ENCODE peak calls at places on chromosomes 16 and 17, in ten cellular contexts. Z, F, K, T, M, B, W, P, V and Q are unnamed samples.

GRCh38 chr16:57830890-57831484 is 28.7 kb upstream of the KIFC3 start:
- DNase-seq in Z (peak; percentile 42), F (no peak), K (no peak), T (no peak), M (no peak), B (no peak), W (peak; percentile 23), P (no peak), V (no peak), Q (no peak)

GRCh38 chr17:43398724-43399595 is at the start of gene ARL4D:
- DNase-seq in Z (peak; percentile 89), F (peak; percentile 93), K (peak; percentile 97), T (peak; percentile 77), M (peak; percentile 94), B (peak; percentile 87), W (peak; percentile 77), P (peak; percentile 87), V (peak; percentile 95), Q (peak; percentile 97)

GRCh38 chr17:4513113-4514032 is 14.7 kb downstream of the SPNS2 start:
- DNase-seq in Z (no peak), F (no peak), K (no peak), T (no peak), M (no peak), B (no peak), W (no peak), P (peak; percentile 59), V (no peak), Q (no peak)

GRCh38 chr17:7045492-7046126 is 1.7 kb upstream of the SLC16A11 start:
- DNase-seq in Z (peak; percentile 74), F (peak; percentile 63), K (no peak), T (peak; percentile 74), M (no peak), B (no peak), W (peak; percentile 71), P (peak; percentile 78), V (no peak), Q (no peak)

GRCh38 chr17:74728033-74728701 is 8.9 kb upstream of the RAB37 start:
- DNase-seq in Z (no peak), F (no peak), K (no peak), T (no peak), M (no peak), B (no peak), W (no peak), P (no peak), V (no peak), Q (no peak)

GRCh38 chr16:56341656-56342397 is 83.5 kb downstream of the AMFR start:
- DNase-seq in Z (no peak), F (no peak), K (peak; percentile 65), T (no peak), M (no peak), B (no peak), W (no peak), P (no peak), V (peak; percentile 34), Q (peak; percentile 36)

GRCh38 chr17:15319461-15319860 is 21.9 kb downstream of the TEKT3 start:
- DNase-seq in Z (no peak), F (no peak), K (no peak), T (no peak), M (no peak), B (no peak), W (no peak), P (no peak), V (no peak), Q (no peak)

GRCh38 chr17:60398227-60398959 is 6.5 kb upstream of the USP32 start:
- DNase-seq in Z (no peak), F (peak; percentile 70), K (no peak), T (no peak), M (no peak), B (no peak), W (no peak), P (peak; percentile 22), V (no peak), Q (no peak)

GRCh38 chr17:146983-147761 is 9.8 kb downstream of the SCGB1C2 start:
- DNase-seq in Z (no peak), F (peak; percentile 7), K (peak; percentile 70), T (no peak), M (peak; percentile 65), B (peak; percentile 36), W (no peak), P (peak; percentile 1), V (peak; percentile 5), Q (no peak)

GRCh38 chr16:89410322-89410721 is 80.0 kb downstream of the ANKRD11 start:
- DNase-seq in Z (no peak), F (no peak), K (no peak), T (no peak), M (no peak), B (no peak), W (no peak), P (no peak), V (no peak), Q (no peak)

GRCh38 chr17:34302626-34303025 is 16.6 kb upstream of the CCL8 start:
- DNase-seq in Z (no peak), F (no peak), K (no peak), T (no peak), M (no peak), B (no peak), W (no peak), P (no peak), V (no peak), Q (no peak)

GRCh38 chr17:34299017-34299416 is 13.5 kb downstream of the CCL11 start:
- DNase-seq in Z (no peak), F (no peak), K (no peak), T (no peak), M (no peak), B (no peak), W (peak; percentile 21), P (no peak), V (no peak), Q (no peak)

GRCh38 chr17:34299918-34300600 is 14.5 kb downstream of the CCL11 start:
- DNase-seq in Z (no peak), F (no peak), K (no peak), T (no peak), M (no peak), B (no peak), W (peak; percentile 89), P (no peak), V (no peak), Q (no peak)

GRCh38 chr17:34301986-34302385 is 16.4 kb downstream of the CCL11 start:
- DNase-seq in Z (no peak), F (no peak), K (no peak), T (no peak), M (no peak), B (no peak), W (no peak), P (no peak), V (no peak), Q (no peak)

GRCh38 chr17:34300652-34301390 is 15.3 kb downstream of the CCL11 start:
- DNase-seq in Z (no peak), F (no peak), K (no peak), T (no peak), M (no peak), B (no peak), W (peak; percentile 93), P (no peak), V (no peak), Q (no peak)
- H3K27ac ChIP-seq in Z (no peak overlapping the region), F (peak overlapping the region; percentile 39), K (no peak overlapping the region), T (no peak overlapping the region), M (peak overlapping the region; percentile 51), B (no peak overlapping the region), W (peak overlapping the region; percentile 32), P (no peak overlapping the region), V (no peak overlapping the region), Q (no peak overlapping the region)

DNA sequence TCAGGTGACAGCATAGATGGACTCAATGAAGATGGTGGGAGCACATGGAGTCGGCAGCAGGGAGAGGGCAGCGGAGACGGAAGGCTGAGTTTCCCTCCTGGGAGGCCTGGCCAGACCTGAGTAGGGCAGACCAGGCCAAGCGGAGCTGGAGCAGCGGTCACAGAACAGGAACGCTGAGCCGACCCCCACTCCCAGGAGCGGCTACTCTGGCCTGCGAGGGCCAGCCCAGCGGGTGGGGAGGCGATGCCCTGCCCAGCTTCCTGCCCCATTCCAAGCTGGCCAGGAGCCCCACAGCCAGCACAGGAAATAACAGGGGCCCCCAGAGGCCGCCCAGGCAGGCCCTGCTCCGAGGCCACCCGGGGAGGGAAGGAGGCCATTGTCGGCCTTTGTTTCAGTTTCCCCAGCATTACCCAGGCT is 79.8 kb downstream of the ZNF423 start:
- DNase-seq in Z (peak; percentile 75), F (no peak), K (peak; percentile 79), T (no peak), M (peak; percentile 82), B (no peak), W (no peak), P (no peak), V (no peak), Q (peak; percentile 81)
- H3K27ac ChIP-seq in Z (peak overlapping the region; percentile 40), F (no peak overlapping the region), K (no peak overlapping the region), T (no peak overlapping the region), M (peak overlapping the region; percentile 65), B (no peak overlapping the region), W (no peak overlapping the region), P (no peak overlapping the region), V (no peak overlapping the region), Q (peak overlapping the region; percentile 65)

DNA sequence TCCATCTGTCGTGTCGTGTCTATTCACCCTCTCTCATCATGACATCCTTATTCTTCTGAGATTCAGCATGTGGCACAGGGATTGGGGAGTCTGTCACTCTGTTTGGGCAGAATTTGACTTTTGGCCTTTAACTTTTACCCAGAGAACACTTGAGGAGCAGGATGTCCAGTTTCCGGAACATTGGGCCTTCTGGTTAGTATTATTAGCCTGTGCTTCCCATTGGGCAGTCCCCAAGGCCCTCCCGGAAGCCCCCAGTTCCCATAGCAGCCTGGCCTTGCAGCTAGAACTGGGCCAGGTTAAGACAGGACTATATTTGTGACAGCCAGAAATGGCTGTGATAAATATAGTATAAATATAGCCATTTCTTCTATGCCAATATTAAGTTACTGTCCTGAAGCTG is 9.6 kb downstream of the SCN4A start:
- DNase-seq in Z (no peak), F (no peak), K (no peak), T (no peak), M (no peak), B (no peak), W (no peak), P (no peak), V (no peak), Q (peak; percentile 81)
- H3K27ac ChIP-seq in Z (no peak overlapping the region), F (peak overlapping the region; percentile 35), K (no peak overlapping the region), T (no peak overlapping the region), M (peak overlapping the region; percentile 80), B (no peak overlapping the region), W (no peak overlapping the region), P (peak overlapping the region; percentile 40), V (no peak overlapping the region), Q (peak overlapping the region; percentile 79)

GRCh38 chr16:84641643-84642358 is 6.5 kb upstream of the KLHL36 start:
- DNase-seq in Z (no peak), F (no peak), K (no peak), T (no peak), M (no peak), B (no peak), W (no peak), P (no peak), V (no peak), Q (no peak)

GRCh38 chr16:84640145-84640544 is 8.2 kb upstream of the KLHL36 start:
- DNase-seq in Z (no peak), F (no peak), K (no peak), T (no peak), M (no peak), B (no peak), W (no peak), P (no peak), V (no peak), Q (no peak)

GRCh38 chr16:84647830-84648594 is at the start of gene KLHL36:
- DNase-seq in Z (no peak), F (peak; percentile 61), K (peak; percentile 94), T (peak; percentile 69), M (peak; percentile 85), B (no peak), W (no peak), P (peak; percentile 33), V (peak; percentile 15), Q (peak; percentile 89)

GRCh38 chr16:84643180-84643583 is 5.1 kb upstream of the KLHL36 start:
- DNase-seq in Z (no peak), F (no peak), K (no peak), T (no peak), M (peak; percentile 84), B (peak; percentile 81), W (peak; percentile 90), P (peak; percentile 70), V (no peak), Q (peak; percentile 91)

GRCh38 chr16:84643677-84644076 is 4.6 kb upstream of the KLHL36 start:
- DNase-seq in Z (no peak), F (peak; percentile 74), K (no peak), T (no peak), M (no peak), B (no peak), W (no peak), P (no peak), V (no peak), Q (no peak)
- H3K27ac ChIP-seq in Z (no peak overlapping the region), F (peak overlapping the region; percentile 39), K (no peak overlapping the region), T (no peak overlapping the region), M (peak overlapping the region; percentile 68), B (peak overlapping the region; percentile 71), W (peak overlapping the region; percentile 30), P (peak overlapping the region; percentile 26), V (no peak overlapping the region), Q (peak overlapping the region; percentile 1)